ENCODE peak calls at places on chromosomes 6 and 20, in nine cellular contexts. A is pons; K is iPS-NIHi11; P is GM12865; O is naive thymus-derived CD8-positive, alpha-beta T cell; N is HFF-Myc; B is HEK293T; G is GM23338; F is GM20000. I is an unnamed sample.

GRCh38 chr20:32879538-32879937 is 20.8 kb downstream of the EFCAB8 start:
- DNase-seq in B (no peak), P (no peak), K (no peak), N (no peak), O (no peak), G (no peak), F (no peak), A (no peak), I (no peak)

GRCh38 chr6:44201638-44202303 is 15.0 kb upstream of the MYMX start:
- DNase-seq in B (no peak), K (no peak), N (no peak), F (no peak), G (no peak), A (no peak), P (no peak), O (no peak), I (no peak)

GRCh38 chr20:6519556-6519955 is 247.9 kb upstream of the BMP2 start:
- DNase-seq in O (no peak), A (no peak), G (no peak), N (peak), B (no peak), K (no peak), P (no peak), F (no peak), I (no peak)

GRCh38 chr6:117074672-117075071 is 190.7 kb upstream of the VGLL2 start:
- DNase-seq in P (no peak), O (no peak), G (peak), N (no peak), B (no peak), A (no peak), K (no peak), F (no peak), I (no peak)

GRCh38 chr6:37289931-37290330 is 32.0 kb upstream of the TMEM217 start:
- DNase-seq in F (no peak), A (no peak), G (no peak), N (no peak), P (peak), K (no peak), B (no peak), O (peak), I (no peak)

GRCh38 chr6:52300489-52300931 is 16.0 kb upstream of the MCM3 start:
- DNase-seq in P (no peak), F (no peak), O (no peak), K (no peak), A (no peak), B (no peak), G (no peak), N (no peak), I (no peak)

GRCh38 chr6:21587925-21588811 is 5.4 kb upstream of the SOX4 start:
- DNase-seq in B (peak), P (peak), N (no peak), O (peak), F (peak), K (peak), A (peak), G (peak), I (peak)

GRCh38 chr6:69791065-69791471 is 5.7 kb downstream of the LMBRD1 start:
- DNase-seq in K (no peak), A (no peak), G (peak), F (no peak), P (peak), O (no peak), B (no peak), N (no peak), I (no peak)

GRCh38 chr6:155125916-155126315 is 130.8 kb downstream of the TIAM2 start:
- DNase-seq in K (no peak), A (no peak), P (no peak), N (peak), B (no peak), G (no peak), O (no peak), F (no peak), I (no peak)

GRCh38 chr6:36985384-36985962 is 523 bp downstream of the MTCH1 start:
- DNase-seq in A (no peak), N (no peak), O (no peak), F (no peak), G (peak), K (no peak), P (peak), B (no peak), I (no peak)

GRCh38 chr6:152301021-152301805 is 335.9 kb downstream of the SYNE1 start:
- DNase-seq in F (no peak), K (no peak), O (no peak), A (no peak), G (no peak), N (no peak), B (no peak), P (no peak), I (no peak)

GRCh38 chr20:51467971-51468626 is 74.4 kb downstream of the NFATC2 start:
- DNase-seq in P (no peak), A (no peak), N (no peak), K (no peak), G (no peak), B (no peak), O (no peak), F (no peak), I (no peak)

GRCh38 chr6:88031550-88031949 is 16.1 kb upstream of the SPACA1 start:
- DNase-seq in A (no peak), N (no peak), F (no peak), O (no peak), P (no peak), B (no peak), K (no peak), G (no peak), I (no peak)

GRCh38 chr20:17665756-17666155 is 16.3 kb downstream of the RRBP1 start:
- DNase-seq in N (no peak), P (no peak), A (no peak), F (no peak), G (no peak), O (no peak), K (no peak), B (no peak), I (no peak)

I was measured in GM12892.